ENCODE peak calls at places on chromosomes 6 and 20, in ten cellular contexts. C, L, O, Z, E, R, V, A, Q and X are unnamed samples.

GRCh38 chr6:30158475-30159025 is 2.5 kb downstream of the TRIM10 start:
- DNase-seq in C (no peak), L (no peak), O (no peak), Z (no peak), E (no peak), R (no peak), V (no peak), A (no peak), Q (no peak), X (peak; percentile 51)

GRCh38 chr20:49768204-49769124 is 44.2 kb upstream of the SLC9A8 start:
- DNase-seq in C (peak; percentile 59), L (no peak), O (peak; percentile 86), Z (peak; percentile 81), E (peak; percentile 53), R (peak; percentile 97), V (peak; percentile 79), A (peak; percentile 98), Q (no peak), X (no peak)

GRCh38 chr6:102197211-102197610 is 803.7 kb downstream of the GRIK2 start:
- DNase-seq in C (no peak), L (no peak), O (no peak), Z (no peak), E (no peak), R (no peak), V (no peak), A (no peak), Q (no peak), X (no peak)

GRCh38 chr6:114121913-114122662 is 151.1 kb upstream of the HDAC2 start:
- DNase-seq in C (no peak), L (no peak), O (no peak), Z (no peak), E (no peak), R (peak; percentile 16), V (no peak), A (no peak), Q (no peak), X (no peak)

GRCh38 chr6:25053875-25054371 is 118.2 kb upstream of the RIPOR2 start:
- DNase-seq in C (no peak), L (no peak), O (peak; percentile 88), Z (peak; percentile 69), E (peak; percentile 83), R (peak; percentile 75), V (no peak), A (peak; percentile 70), Q (no peak), X (peak; percentile 48)

GRCh38 chr6:88869263-88870023 is 94.0 kb downstream of the RNGTT start:
- DNase-seq in C (no peak), L (no peak), O (peak; percentile 58), Z (no peak), E (peak; percentile 71), R (peak; percentile 11), V (no peak), A (peak; percentile 7), Q (no peak), X (no peak)

GRCh38 chr6:47371139-47371874 is 61.6 kb upstream of the TNFRSF21 start:
- DNase-seq in C (no peak), L (no peak), O (peak; percentile 75), Z (no peak), E (no peak), R (no peak), V (no peak), A (peak; percentile 42), Q (no peak), X (no peak)

GRCh38 chr20:61253264-61253639 is 1.2 kb downstream of the CDH4 start:
- DNase-seq in C (no peak), L (no peak), O (peak; percentile 42), Z (no peak), E (peak; percentile 41), R (peak; percentile 47), V (no peak), A (no peak), Q (no peak), X (no peak)

GRCh38 chr6:132490024-132490423 is 22.9 kb downstream of the STX7 start:
- DNase-seq in C (no peak), L (no peak), O (peak; percentile 62), Z (no peak), E (peak; percentile 21), R (peak; percentile 75), V (peak; percentile 53), A (peak; percentile 39), Q (no peak), X (no peak)

GRCh38 chr6:31906122-31906521 is 4.2 kb upstream of the ZBTB12 start:
- DNase-seq in C (no peak), L (no peak), O (no peak), Z (no peak), E (no peak), R (no peak), V (no peak), A (no peak), Q (no peak), X (no peak)

GRCh38 chr6:11732036-11732545 is 46.5 kb downstream of the ADTRP start:
- DNase-seq in C (peak; percentile 92), L (peak; percentile 41), O (peak; percentile 96), Z (peak; percentile 35), E (no peak), R (peak; percentile 97), V (peak; percentile 95), A (peak; percentile 67), Q (no peak), X (peak; percentile 77)

GRCh38 chr6:167898673-167899311 is 72.1 kb downstream of the AFDN start:
- DNase-seq in C (no peak), L (no peak), O (peak; percentile 66), Z (no peak), E (peak; percentile 50), R (peak; percentile 59), V (no peak), A (peak; percentile 74), Q (no peak), X (peak; percentile 30)

GRCh38 chr6:30556714-30556963 is 350 bp upstream of the GNL1 start:
- DNase-seq in C (no peak), L (no peak), O (no peak), Z (peak; percentile 93), E (no peak), R (no peak), V (peak; percentile 94), A (no peak), Q (no peak), X (peak; percentile 92)

GRCh38 chr6:105753184-105754097 is 332.7 kb upstream of the PRDM1 start:
- DNase-seq in C (no peak), L (no peak), O (peak; percentile 43), Z (no peak), E (no peak), R (peak; percentile 84), V (no peak), A (peak; percentile 2), Q (no peak), X (no peak)

GRCh38 chr20:8855315-8855714 is 213.6 kb upstream of the PLCB4 start:
- DNase-seq in C (no peak), L (no peak), O (peak; percentile 70), Z (peak; percentile 42), E (peak; percentile 52), R (peak; percentile 83), V (no peak), A (peak; percentile 51), Q (no peak), X (no peak)

GRCh38 chr6:6191476-6191875 is 129.0 kb downstream of the F13A1 start:
- DNase-seq in C (no peak), L (no peak), O (no peak), Z (no peak), E (no peak), R (no peak), V (no peak), A (no peak), Q (no peak), X (peak; percentile 17)

GRCh38 chr6:119628691-119629621 is 279.4 kb upstream of the MAN1A1 start:
- DNase-seq in C (no peak), L (no peak), O (no peak), Z (no peak), E (no peak), R (no peak), V (no peak), A (no peak), Q (no peak), X (no peak)
- TF ChIP-seq CTCF in C (no peak), L (no peak), O (no peak), Z (no peak), E (no peak), R (peak; percentile 19), V (no peak), A (no peak), Q (no peak), X (no peak)

DNA sequence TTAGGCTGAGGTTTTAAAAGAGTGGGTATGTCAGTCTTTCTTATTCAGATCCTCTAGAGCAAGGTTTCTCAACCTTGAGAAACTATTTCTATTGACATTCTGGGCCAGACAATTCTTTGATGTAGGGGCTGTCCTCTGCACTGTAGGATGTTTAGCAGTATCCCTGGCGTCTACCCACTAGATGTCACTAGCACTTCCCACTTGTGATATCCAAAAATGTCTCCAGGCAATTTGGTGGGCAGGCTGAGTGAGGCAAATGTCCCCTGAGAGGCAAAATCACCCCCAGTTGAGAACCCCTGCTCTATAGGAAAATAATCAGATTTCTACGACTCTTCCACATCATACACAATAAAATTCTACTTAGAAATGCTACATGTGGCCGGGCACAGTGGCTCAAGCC is 7.7 kb upstream of the ZKSCAN8 start:
- DNase-seq in C (peak; percentile 22), L (no peak), O (peak; percentile 55), Z (no peak), E (peak; percentile 53), R (peak; percentile 42), V (no peak), A (peak; percentile 61), Q (no peak), X (no peak)
- TF ChIP-seq CTCF in C (peak; percentile 70), L (peak; percentile 34), O (peak; percentile 49), Z (no peak), E (peak; percentile 74), R (peak; percentile 56), V (peak; percentile 33), A (peak; percentile 55), Q (peak; percentile 77), X (peak; percentile 55)

DNA sequence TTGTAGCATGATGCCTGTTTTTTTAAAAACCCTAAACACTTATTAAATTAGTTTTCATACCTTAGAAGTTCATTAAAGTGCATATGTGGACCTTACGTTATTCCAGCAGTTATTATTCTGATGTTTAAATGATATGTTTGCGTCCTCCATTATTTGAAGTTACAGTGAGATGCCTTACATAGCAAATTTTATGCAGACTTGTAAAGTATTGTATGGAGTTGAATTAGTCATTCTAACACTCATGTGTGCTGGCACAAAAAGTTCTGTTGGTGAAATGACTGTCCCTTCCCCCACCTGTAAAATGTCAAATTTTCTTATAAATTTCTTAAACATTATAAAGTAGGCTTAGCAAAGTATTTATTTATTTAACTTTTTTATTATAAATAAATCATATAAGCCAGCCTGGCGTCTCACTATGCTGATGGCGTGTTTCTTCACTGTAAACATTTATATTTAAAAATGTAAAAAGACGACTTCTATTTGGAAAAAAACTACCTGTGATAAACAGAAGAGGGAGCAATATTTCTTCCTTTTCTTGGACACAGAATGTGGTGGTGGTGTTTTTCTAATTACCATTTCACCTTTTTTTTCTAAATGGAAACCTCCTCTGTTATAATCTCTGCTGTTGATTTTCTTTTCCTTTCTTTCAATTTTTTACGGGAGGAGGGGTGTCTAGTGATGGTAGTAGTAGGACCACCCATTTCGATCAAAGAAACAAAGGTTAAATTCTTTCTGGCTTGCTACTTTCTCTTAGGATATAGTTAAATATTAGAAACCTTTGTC is 155.4 kb downstream of the RFPL4B start:
- DNase-seq in C (no peak), L (no peak), O (peak; percentile 26), Z (no peak), E (no peak), R (peak; percentile 39), V (no peak), A (peak; percentile 28), Q (no peak), X (no peak)
- TF ChIP-seq CTCF in C (peak; percentile 41), L (peak; percentile 32), O (peak; percentile 48), Z (no peak), E (peak; percentile 78), R (peak; percentile 57), V (no peak), A (peak; percentile 26), Q (peak; percentile 86), X (no peak)

GRCh38 chr20:47780990-47781389 is 4.3 kb downstream of the SULF2 start:
- DNase-seq in C (no peak), L (no peak), O (no peak), Z (no peak), E (no peak), R (no peak), V (no peak), A (no peak), Q (no peak), X (no peak)
- TF ChIP-seq CTCF in C (peak; percentile 11), L (no peak), O (no peak), Z (no peak), E (no peak), R (no peak), V (no peak), A (no peak), Q (peak; percentile 15), X (no peak)